ENCODE peak calls at places on chromosomes 6 and 20, in four cellular contexts. F is cardiac fibroblast, X is T-cell, V is mucosa of gallbladder. S is an unnamed sample.

GRCh38 chr6:105209950-105210706 is 30.3 kb upstream of the POPDC3 start:
- DNase-seq in V (no peak), X (no peak), F (peak; percentile 91), S (peak; percentile 20)

GRCh38 chr6:17193376-17193775 is 87.8 kb upstream of the RBM24 start:
- DNase-seq in V (no peak), X (no peak), F (no peak), S (no peak)

GRCh38 chr6:42958125-42958524 is 2.4 kb upstream of the GNMT start:
- DNase-seq in F (no peak), X (no peak), V (no peak), S (no peak)

GRCh38 chr6:167015302-167015701 is 16.1 kb downstream of the CEP43 start:
- DNase-seq in F (no peak), V (no peak), X (no peak), S (no peak)

GRCh38 chr6:72374864-72375263 is 247.0 kb upstream of the KCNQ5 start:
- DNase-seq in X (no peak), F (no peak), V (no peak), S (no peak)

GRCh38 chr6:39446909-39447308 is 124.4 kb upstream of the KCNK16 start:
- DNase-seq in V (no peak), F (no peak), X (no peak), S (no peak)

GRCh38 chr20:4153251-4153650 is 137.9 kb upstream of the RNF24 start:
- DNase-seq in F (no peak), V (peak; percentile 67), X (no peak), S (peak; percentile 26)

GRCh38 chr20:53984781-53985518 is 85.4 kb downstream of the BCAS1 start:
- DNase-seq in V (no peak), X (no peak), F (no peak), S (no peak)

GRCh38 chr6:119598883-119599282 is 249.3 kb upstream of the MAN1A1 start:
- DNase-seq in V (no peak), X (no peak), F (no peak), S (no peak)

GRCh38 chr6:48817714-48818113 is 645.3 kb downstream of the MMUT start:
- DNase-seq in V (no peak), F (peak; percentile 77), X (no peak), S (no peak)

GRCh38 chr20:47786763-47787107 is 1.5 kb upstream of the SULF2 start:
- DNase-seq in F (no peak), V (no peak), X (no peak), S (no peak)

GRCh38 chr6:128319946-128320345 is 200.5 kb downstream of the PTPRK start:
- DNase-seq in F (peak; percentile 53), X (no peak), V (no peak), S (no peak)

GRCh38 chr6:44110005-44110681 is 17.1 kb downstream of the MRPL14 start:
- DNase-seq in V (no peak), X (no peak), F (no peak), S (no peak)

GRCh38 chr6:167930300-167930699 is 67.2 kb upstream of the KIF25 start:
- DNase-seq in X (no peak), V (no peak), F (peak; percentile 45), S (no peak)

GRCh38 chr6:37704066-37704465 is 6.4 kb upstream of the MDGA1 start:
- DNase-seq in F (no peak), X (no peak), V (no peak), S (no peak)

GRCh38 chr6:17928514-17929430 is 58.7 kb downstream of the KIF13A start:
- DNase-seq in X (no peak), V (no peak), F (peak; percentile 78), S (no peak)

GRCh38 chr6:143157146-143157545 is 96.5 kb downstream of the AIG1 start:
- DNase-seq in X (no peak), F (no peak), V (no peak), S (no peak)

GRCh38 chr6:167056370-167056769 is 57.2 kb downstream of the CEP43 start:
- DNase-seq in X (no peak), F (peak; percentile 5), V (no peak), S (no peak)

GRCh38 chr20:48816282-48816860 is 11.4 kb downstream of the PREX1 start:
- DNase-seq in X (no peak), F (no peak), V (no peak), S (no peak)

GRCh38 chr6:13302751-13303667 is 25.3 kb downstream of the TBC1D7 start:
- DNase-seq in V (peak; percentile 69), F (peak; percentile 100), X (peak; percentile 9), S (no peak)

GRCh38 chr6:108594640-108595039 is 33.9 kb downstream of the FOXO3 start:
- DNase-seq in X (no peak), V (no peak), F (no peak), S (no peak)

GRCh38 chr6:2858678-2859324 is 17.1 kb upstream of the SERPINB1 start:
- DNase-seq in X (peak; percentile 71), V (no peak), F (no peak), S (no peak)

GRCh38 chr6:73699656-73700055 is 3.7 kb downstream of the CD109 start:
- DNase-seq in V (no peak), F (peak; percentile 21), X (no peak), S (no peak)

GRCh38 chr20:62060631-62061541 is 4.8 kb downstream of the TAF4 start:
- DNase-seq in X (no peak), F (no peak), V (no peak), S (no peak)

GRCh38 chr6:36947570-36948351 is 6.8 kb upstream of the PI16 start:
- DNase-seq in X (peak; percentile 44), V (no peak), F (no peak), S (peak; percentile 70)

GRCh38 chr6:37700266-37700973 is 2.7 kb upstream of the MDGA1 start:
- DNase-seq in F (no peak), V (no peak), X (no peak), S (no peak)

GRCh38 chr6:69421986-69422385 is 374.8 kb downstream of the LMBRD1 start:
- DNase-seq in V (no peak), F (no peak), X (no peak), S (no peak)

GRCh38 chr6:82045965-82046756 is 201.4 kb downstream of the IBTK start:
- DNase-seq in X (no peak), F (peak; percentile 94), V (no peak), S (no peak)

GRCh38 chr6:88360203-88360797 is 194.2 kb upstream of the CNR1 start:
- DNase-seq in X (no peak), V (no peak), F (peak; percentile 94), S (no peak)

GRCh38 chr20:2210646-2211556 is 84.9 kb upstream of the TGM3 start:
- DNase-seq in X (no peak), F (peak; percentile 89), V (no peak), S (no peak)

GRCh38 chr6:11271637-11272036 is 39.2 kb upstream of the NEDD9 start:
- DNase-seq in V (no peak), X (no peak), F (peak; percentile 44), S (no peak)

GRCh38 chr6:7919871-7920270 is 9.3 kb upstream of the TXNDC5 start:
- DNase-seq in F (peak; percentile 74), X (no peak), V (no peak), S (no peak)

GRCh38 chr6:35687658-35688604 is 784 bp downstream of the FKBP5 start:
- DNase-seq in V (peak; percentile 50), F (peak; percentile 47), X (peak; percentile 56), S (peak; percentile 75)

GRCh38 chr6:118317581-118318563 is 230.2 kb upstream of the PLN start:
- DNase-seq in V (no peak), X (no peak), F (peak; percentile 75), S (no peak)

GRCh38 chr6:235763-236360 is 56.4 kb upstream of the DUSP22 start:
- DNase-seq in X (peak; percentile 25), F (peak; percentile 39), V (no peak), S (no peak)

GRCh38 chr6:3822747-3823445 is 26.3 kb upstream of the FAM50B start:
- DNase-seq in V (peak; percentile 17), X (no peak), F (peak; percentile 18), S (peak; percentile 32)

GRCh38 chr20:38126146-38126912 is 38.7 kb downstream of the TGM2 start:
- DNase-seq in X (no peak), F (peak; percentile 31), V (no peak), S (peak; percentile 89)

S was measured in Calu3.